ENCODE peak calls at places on chromosome 11, in nine cellular contexts. One of them, this sample, is unnamed.

GRCh38 chr11:106399075-106399500 is 321.6 kb downstream of the AASDHPPT start:
- DNase-seq in lower lobe of right lung: no peak
- DNase-seq in iris pigment epithelial cell: peak
- DNase-seq in activated CD8-positive, alpha-beta memory T cell treated with anti-CD3 and anti-CD28 coated beads, Interleukin-2, amount 50 U/mL, for 48 hours: no peak
- DNase-seq in heart left ventricle: peak
- DNase-seq in esophagus muscularis mucosa: no peak
- DNase-seq in naive thymus-derived CD4-positive, alpha-beta T cell: no peak
- DNase-seq in RPMI7951: peak
- DNase-seq in T-helper 2 cell: no peak
- DNase-seq in this sample: no peak

GRCh38 chr11:36149538-36150242 is 139.5 kb downstream of the COMMD9 start:
- DNase-seq in lower lobe of right lung: peak
- DNase-seq in iris pigment epithelial cell: peak
- DNase-seq in activated CD8-positive, alpha-beta memory T cell treated with anti-CD3 and anti-CD28 coated beads, Interleukin-2, amount 50 U/mL, for 48 hours: peak
- DNase-seq in heart left ventricle: peak
- DNase-seq in esophagus muscularis mucosa: no peak
- DNase-seq in naive thymus-derived CD4-positive, alpha-beta T cell: no peak
- DNase-seq in RPMI7951: peak
- DNase-seq in T-helper 2 cell: no peak
- DNase-seq in this sample: no peak

GRCh38 chr11:3156282-3156660 is 8.8 kb downstream of the OSBPL5 start:
- DNase-seq in lower lobe of right lung: no peak
- DNase-seq in iris pigment epithelial cell: no peak
- DNase-seq in activated CD8-positive, alpha-beta memory T cell treated with anti-CD3 and anti-CD28 coated beads, Interleukin-2, amount 50 U/mL, for 48 hours: no peak
- DNase-seq in heart left ventricle: peak
- DNase-seq in esophagus muscularis mucosa: no peak
- DNase-seq in naive thymus-derived CD4-positive, alpha-beta T cell: no peak
- DNase-seq in RPMI7951: peak
- DNase-seq in T-helper 2 cell: no peak
- DNase-seq in this sample: no peak

GRCh38 chr11:97938789-97939188 is 1082.0 kb upstream of the CNTN5 start:
- DNase-seq in lower lobe of right lung: no peak
- DNase-seq in iris pigment epithelial cell: no peak
- DNase-seq in activated CD8-positive, alpha-beta memory T cell treated with anti-CD3 and anti-CD28 coated beads, Interleukin-2, amount 50 U/mL, for 48 hours: no peak
- DNase-seq in heart left ventricle: no peak
- DNase-seq in esophagus muscularis mucosa: no peak
- DNase-seq in naive thymus-derived CD4-positive, alpha-beta T cell: no peak
- DNase-seq in RPMI7951: no peak
- DNase-seq in T-helper 2 cell: no peak
- DNase-seq in this sample: no peak

GRCh38 chr11:46808804-46809431 is 37.2 kb downstream of the CKAP5 start:
- DNase-seq in lower lobe of right lung: no peak
- DNase-seq in iris pigment epithelial cell: peak
- DNase-seq in activated CD8-positive, alpha-beta memory T cell treated with anti-CD3 and anti-CD28 coated beads, Interleukin-2, amount 50 U/mL, for 48 hours: no peak
- DNase-seq in heart left ventricle: no peak
- DNase-seq in esophagus muscularis mucosa: no peak
- DNase-seq in naive thymus-derived CD4-positive, alpha-beta T cell: peak
- DNase-seq in RPMI7951: peak
- DNase-seq in T-helper 2 cell: no peak
- DNase-seq in this sample: peak

GRCh38 chr11:44176541-44177213 is 81.2 kb downstream of the EXT2 start:
- DNase-seq in lower lobe of right lung: no peak
- DNase-seq in iris pigment epithelial cell: no peak
- DNase-seq in activated CD8-positive, alpha-beta memory T cell treated with anti-CD3 and anti-CD28 coated beads, Interleukin-2, amount 50 U/mL, for 48 hours: no peak
- DNase-seq in heart left ventricle: no peak
- DNase-seq in esophagus muscularis mucosa: no peak
- DNase-seq in naive thymus-derived CD4-positive, alpha-beta T cell: no peak
- DNase-seq in RPMI7951: no peak
- DNase-seq in T-helper 2 cell: no peak
- DNase-seq in this sample: no peak

GRCh38 chr11:61860054-61860903 is 31.1 kb downstream of the FADS3 start:
- DNase-seq in lower lobe of right lung: no peak
- DNase-seq in iris pigment epithelial cell: peak
- DNase-seq in activated CD8-positive, alpha-beta memory T cell treated with anti-CD3 and anti-CD28 coated beads, Interleukin-2, amount 50 U/mL, for 48 hours: no peak
- DNase-seq in heart left ventricle: peak
- DNase-seq in esophagus muscularis mucosa: no peak
- DNase-seq in naive thymus-derived CD4-positive, alpha-beta T cell: no peak
- DNase-seq in RPMI7951: no peak
- DNase-seq in T-helper 2 cell: no peak
- DNase-seq in this sample: no peak

GRCh38 chr11:20443596-20443995 is 56.1 kb downstream of the PRMT3 start:
- DNase-seq in lower lobe of right lung: no peak
- DNase-seq in iris pigment epithelial cell: peak
- DNase-seq in activated CD8-positive, alpha-beta memory T cell treated with anti-CD3 and anti-CD28 coated beads, Interleukin-2, amount 50 U/mL, for 48 hours: no peak
- DNase-seq in heart left ventricle: no peak
- DNase-seq in esophagus muscularis mucosa: no peak
- DNase-seq in naive thymus-derived CD4-positive, alpha-beta T cell: peak
- DNase-seq in RPMI7951: peak
- DNase-seq in T-helper 2 cell: no peak
- DNase-seq in this sample: peak

GRCh38 chr11:2825886-2826678 is 59.5 kb downstream of the CDKN1C start:
- DNase-seq in lower lobe of right lung: peak
- DNase-seq in iris pigment epithelial cell: peak
- DNase-seq in activated CD8-positive, alpha-beta memory T cell treated with anti-CD3 and anti-CD28 coated beads, Interleukin-2, amount 50 U/mL, for 48 hours: no peak
- DNase-seq in heart left ventricle: peak
- DNase-seq in esophagus muscularis mucosa: peak
- DNase-seq in naive thymus-derived CD4-positive, alpha-beta T cell: no peak
- DNase-seq in RPMI7951: peak
- DNase-seq in T-helper 2 cell: no peak
- DNase-seq in this sample: no peak